ENCODE peak calls at places on chromosomes 16 and 17, in eight cellular contexts. K, W, G, O, V, R, S and H are unnamed samples.

GRCh38 chr16:11034005-11034404 is 89.6 kb downstream of the CLEC16A start:
- DNase-seq in K (peak), W (no peak), G (no peak), O (no peak), V (no peak), R (no peak), S (no peak), H (no peak)

GRCh38 chr17:49766918-49767530 is 3.1 kb upstream of the FAM117A start:
- DNase-seq in K (no peak), W (no peak), G (no peak), O (no peak), V (no peak), R (no peak), S (no peak), H (no peak)

GRCh38 chr17:72432143-72432604 is 311.4 kb downstream of the SOX9 start:
- DNase-seq in K (no peak), W (no peak), G (no peak), O (no peak), V (no peak), R (no peak), S (no peak), H (no peak)

GRCh38 chr16:83354015-83354414 is 453.8 kb upstream of the HSBP1 start:
- DNase-seq in K (no peak), W (no peak), G (no peak), O (no peak), V (no peak), R (no peak), S (no peak), H (no peak)

GRCh38 chr17:31251618-31252328 is 45.3 kb downstream of the OMG start:
- DNase-seq in K (no peak), W (peak), G (no peak), O (no peak), V (no peak), R (no peak), S (no peak), H (no peak)

GRCh38 chr16:22007509-22008214 is at the start of gene MOSMO:
- DNase-seq in K (peak), W (peak), G (peak), O (peak), V (peak), R (peak), S (peak), H (peak)

GRCh38 chr16:86483-86952 is 8.5 kb downstream of the MPG start:
- DNase-seq in K (no peak), W (no peak), G (no peak), O (no peak), V (no peak), R (no peak), S (no peak), H (no peak)

GRCh38 chr16:69917311-69917710 is 33.8 kb upstream of the CLEC18A start:
- DNase-seq in K (no peak), W (no peak), G (no peak), O (no peak), V (no peak), R (no peak), S (no peak), H (no peak)

GRCh38 chr17:77794846-77795245 is 163.7 kb upstream of the TNRC6C start:
- DNase-seq in K (no peak), W (no peak), G (no peak), O (no peak), V (no peak), R (no peak), S (no peak), H (no peak)

GRCh38 chr17:76272541-76273434 is 7.6 kb downstream of the UBALD2 start:
- DNase-seq in K (no peak), W (no peak), G (peak), O (no peak), V (no peak), R (no peak), S (no peak), H (peak)

GRCh38 chr16:9372934-9373890 is 281.8 kb downstream of the HAPSTR1 start:
- DNase-seq in K (no peak), W (no peak), G (no peak), O (no peak), V (no peak), R (no peak), S (no peak), H (no peak)

GRCh38 chr17:44804301-44805061 is 25.6 kb downstream of the GJC1 start:
- DNase-seq in K (peak), W (no peak), G (no peak), O (no peak), V (no peak), R (no peak), S (no peak), H (no peak)

GRCh38 chr17:67491009-67491677 is 114.1 kb downstream of the PITPNC1 start:
- DNase-seq in K (peak), W (no peak), G (peak), O (peak), V (peak), R (peak), S (no peak), H (no peak)

GRCh38 chr17:64449545-64449944 is 630 bp downstream of the MILR1 start:
- DNase-seq in K (no peak), W (no peak), G (no peak), O (no peak), V (no peak), R (no peak), S (no peak), H (no peak)

GRCh38 chr17:1989135-1989534 is 36.0 kb downstream of the RTN4RL1 start:
- DNase-seq in K (peak), W (no peak), G (no peak), O (no peak), V (no peak), R (peak), S (no peak), H (no peak)

GRCh38 chr17:18301081-18301480 is 13.7 kb downstream of the TOP3A start:
- DNase-seq in K (no peak), W (no peak), G (no peak), O (no peak), V (no peak), R (no peak), S (no peak), H (no peak)

GRCh38 chr17:77436058-77436442 is 295.3 kb downstream of the SEC14L1 start:
- DNase-seq in K (no peak), W (no peak), G (no peak), O (no peak), V (no peak), R (no peak), S (peak), H (no peak)

GRCh38 chr17:28074010-28074409 is 31.5 kb downstream of the NLK start:
- DNase-seq in K (no peak), W (no peak), G (no peak), O (no peak), V (no peak), R (no peak), S (no peak), H (no peak)

GRCh38 chr17:21400816-21401593 is 24.8 kb downstream of the KCNJ12 start:
- DNase-seq in K (no peak), W (no peak), G (no peak), O (no peak), V (no peak), R (no peak), S (no peak), H (no peak)

GRCh38 chr17:27475070-27475673 is 18.9 kb downstream of the KSR1 start:
- DNase-seq in K (no peak), W (no peak), G (no peak), O (no peak), V (no peak), R (no peak), S (no peak), H (no peak)

GRCh38 chr16:69833791-69834282 is 71.7 kb downstream of the WWP2 start:
- DNase-seq in K (no peak), W (no peak), G (peak), O (no peak), V (no peak), R (no peak), S (no peak), H (no peak)

DNA sequence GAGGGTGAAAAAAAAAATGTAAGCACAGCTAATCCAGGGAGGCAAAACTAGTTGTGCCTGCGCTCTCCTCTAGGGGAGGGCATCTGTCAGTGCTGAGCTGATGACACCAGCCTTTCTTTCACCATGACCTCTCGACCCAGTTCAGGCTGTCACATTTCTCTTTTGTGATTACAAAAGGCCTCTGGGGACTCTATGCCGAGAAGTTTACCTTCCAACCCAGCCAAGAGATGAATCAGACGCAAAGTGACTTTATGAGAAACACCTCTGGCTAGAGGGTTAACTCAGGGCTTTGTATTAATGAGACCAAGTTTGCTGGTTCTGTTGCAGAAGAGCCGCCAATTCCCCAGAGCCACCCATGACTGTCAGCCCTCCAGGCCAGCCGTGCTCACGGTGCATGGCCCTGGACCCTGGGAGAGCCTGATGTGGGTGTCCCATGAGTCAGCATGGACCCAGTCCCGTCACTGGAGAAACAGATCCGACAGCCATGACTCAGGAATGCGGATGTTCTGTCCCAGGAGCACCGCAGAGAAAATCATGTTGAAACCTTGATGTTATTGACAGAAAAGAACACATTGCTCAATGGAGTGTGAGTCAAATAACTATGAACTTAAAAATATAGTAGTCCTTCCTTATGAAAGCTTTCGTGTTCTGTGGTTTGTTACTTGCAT is 437.2 kb downstream of the HS3ST3B1 start:
- DNase-seq in K (peak), W (no peak), G (peak), O (no peak), V (peak), R (peak), S (no peak), H (peak)
- TF ChIP-seq CTCF in K (no peak), W (no peak), G (no peak), O (peak), V (no peak), R (peak), S (no peak), H (no peak)

GRCh38 chr16:1380195-1380594 is 28.5 kb downstream of the GNPTG start:
- DNase-seq in K (no peak), W (no peak), G (no peak), O (no peak), V (no peak), R (no peak), S (no peak), H (no peak)

GRCh38 chr16:1378087-1378803 is 26.5 kb downstream of the GNPTG start:
- DNase-seq in K (no peak), W (no peak), G (no peak), O (no peak), V (no peak), R (no peak), S (no peak), H (no peak)

GRCh38 chr16:1379054-1379862 is 27.5 kb downstream of the GNPTG start:
- DNase-seq in K (peak), W (peak), G (peak), O (peak), V (peak), R (peak), S (peak), H (peak)

GRCh38 chr16:1378804-1379053 is 27.0 kb downstream of the GNPTG start:
- DNase-seq in K (no peak), W (no peak), G (no peak), O (no peak), V (no peak), R (no peak), S (no peak), H (no peak)

GRCh38 chr16:1379863-1380174 is 28.1 kb downstream of the GNPTG start:
- DNase-seq in K (no peak), W (peak), G (no peak), O (no peak), V (no peak), R (peak), S (no peak), H (no peak)
- TF ChIP-seq CTCF in K (no peak), W (no peak), G (no peak), O (peak), V (no peak), R (no peak), S (no peak), H (no peak)

DNA sequence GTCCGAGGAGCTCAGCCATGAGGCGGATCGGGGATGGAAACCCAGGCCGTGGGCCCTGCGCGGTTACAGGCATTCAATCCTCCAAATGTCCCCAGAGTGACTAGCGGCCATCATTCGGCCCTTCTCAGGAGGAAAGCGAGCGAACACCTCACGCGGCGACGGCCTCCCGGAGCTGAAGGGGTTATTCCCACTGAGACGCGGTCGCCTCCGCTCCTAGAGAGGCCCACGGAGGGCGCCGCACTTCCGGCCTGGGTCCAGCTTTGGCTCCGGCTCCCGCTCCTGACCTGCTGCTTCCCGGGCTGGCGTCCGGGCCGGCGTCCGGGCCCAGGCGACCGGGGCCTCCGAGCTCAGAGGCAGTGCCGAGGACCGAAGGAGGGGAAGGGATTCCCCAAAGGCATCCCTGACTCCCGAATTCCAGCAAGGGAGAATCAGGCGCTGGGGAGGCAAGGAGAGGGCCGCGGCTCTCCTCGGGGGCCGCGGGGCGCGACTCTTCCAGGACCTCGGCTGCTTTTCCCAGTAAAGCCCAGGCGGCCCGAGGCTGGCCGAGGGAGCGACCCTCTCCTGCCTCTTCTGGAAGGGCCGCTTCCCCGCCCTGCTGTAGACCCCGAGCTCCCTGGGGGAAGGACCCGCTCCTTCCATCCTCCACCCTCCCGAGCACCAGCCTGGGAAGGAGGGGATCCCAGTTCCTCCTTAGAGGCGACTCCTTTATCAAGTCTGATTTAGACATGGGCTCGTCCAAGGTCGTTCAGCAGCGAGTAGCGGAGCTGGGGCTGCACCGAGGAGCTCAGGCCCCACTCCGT is 18.6 kb upstream of the ZNF629 start:
- DNase-seq in K (peak), W (peak), G (peak), O (peak), V (peak), R (peak), S (peak), H (peak)
- TF ChIP-seq CTCF in K (no peak), W (no peak), G (no peak), O (no peak), V (no peak), R (no peak), S (no peak), H (no peak)

DNA sequence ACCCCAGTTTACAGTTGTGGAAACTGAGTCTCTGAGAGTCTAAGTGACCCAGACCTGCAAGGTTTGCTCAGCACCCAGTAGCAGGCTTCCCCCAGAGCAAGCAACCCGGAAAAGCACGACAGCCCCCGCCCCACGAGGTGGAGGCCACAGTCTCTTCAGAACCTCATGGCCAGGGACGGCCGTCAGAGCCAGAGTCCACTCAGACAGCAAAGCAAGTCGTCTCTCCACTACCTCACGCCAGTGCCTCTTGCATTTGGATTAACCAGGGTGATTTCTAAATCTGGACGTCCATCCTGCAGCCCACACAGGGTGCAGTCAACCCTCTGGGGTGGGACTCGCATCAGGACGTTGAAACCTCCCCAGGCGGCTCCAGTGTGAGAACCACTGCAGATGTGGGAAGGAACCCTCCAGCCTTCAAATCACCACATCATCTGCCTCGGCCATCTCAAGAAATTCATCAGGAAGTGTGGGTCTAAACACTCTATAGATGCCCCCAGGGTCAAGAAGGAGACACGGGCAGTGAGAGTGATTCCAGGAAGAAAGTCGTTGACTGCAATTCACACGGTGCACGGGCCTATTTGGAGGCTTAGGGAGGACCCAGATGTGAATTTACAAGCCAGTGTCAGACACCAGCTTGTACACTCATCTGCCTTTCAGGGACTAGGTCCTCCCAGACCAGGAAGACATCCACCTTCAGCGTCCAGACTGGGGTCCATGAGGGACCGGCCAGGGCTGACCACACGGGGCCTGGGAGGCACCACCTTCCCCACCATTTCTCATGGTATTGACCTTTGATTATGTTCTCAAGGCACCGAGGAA is 20.2 kb upstream of the RBFOX3 start:
- DNase-seq in K (no peak), W (no peak), G (no peak), O (peak), V (no peak), R (no peak), S (peak), H (no peak)
- TF ChIP-seq CTCF in K (no peak), W (no peak), G (no peak), O (no peak), V (no peak), R (no peak), S (no peak), H (no peak)

GRCh38 chr16:57627184-57627871 is 1.1 kb upstream of the ADGRG1 start:
- DNase-seq in K (no peak), W (no peak), G (no peak), O (no peak), V (no peak), R (peak), S (no peak), H (no peak)
- TF ChIP-seq CTCF in K (no peak), W (no peak), G (no peak), O (peak), V (no peak), R (no peak), S (no peak), H (no peak)

GRCh38 chr17:29622337-29623282 is at the start of gene CORO6:
- DNase-seq in K (no peak), W (peak), G (peak), O (peak), V (no peak), R (peak), S (peak), H (peak)

GRCh38 chr17:29623283-29623647 is 553 bp upstream of the CORO6 start:
- DNase-seq in K (no peak), W (no peak), G (no peak), O (no peak), V (no peak), R (no peak), S (no peak), H (no peak)

GRCh38 chr17:29624586-29624985 is 1.9 kb upstream of the CORO6 start:
- DNase-seq in K (no peak), W (no peak), G (no peak), O (no peak), V (no peak), R (no peak), S (no peak), H (no peak)

GRCh38 chr17:29627951-29628350 is 5.2 kb upstream of the CORO6 start:
- DNase-seq in K (no peak), W (no peak), G (no peak), O (no peak), V (no peak), R (no peak), S (no peak), H (no peak)

DNA sequence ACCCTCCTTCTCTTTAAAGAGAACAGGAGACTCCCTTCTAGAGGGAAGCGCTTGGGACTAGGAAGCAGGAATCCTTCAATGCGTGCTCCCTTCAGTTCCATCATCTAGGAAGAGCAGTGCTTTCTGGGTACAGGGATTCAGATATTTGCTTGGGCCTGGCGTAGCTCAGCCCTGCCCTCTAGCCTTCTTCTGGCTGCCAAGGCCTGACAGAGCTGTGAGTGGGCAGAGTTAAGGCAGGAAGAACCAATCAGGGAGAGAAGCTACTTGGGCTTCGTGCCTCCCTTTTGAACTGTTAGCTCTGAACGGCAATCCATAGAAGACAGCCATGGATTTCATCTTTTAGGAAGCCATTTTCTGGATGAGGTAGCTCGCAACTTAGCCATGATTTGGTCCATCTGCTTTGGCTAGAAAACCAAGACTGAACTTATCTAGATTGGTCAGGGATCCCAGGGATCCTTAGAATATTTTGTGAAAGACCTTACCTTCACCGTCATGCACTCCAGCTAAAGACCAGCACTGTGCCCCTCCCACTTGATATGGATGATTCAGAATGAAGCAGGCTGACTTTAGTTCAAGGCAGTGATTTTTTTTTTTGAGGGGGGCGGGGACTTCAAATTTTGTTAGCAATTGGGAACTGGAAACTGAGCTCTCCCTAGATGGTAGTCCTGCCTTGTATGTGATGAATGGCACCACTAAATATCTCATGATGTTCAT is 2.5 kb upstream of the CORO6 start:
- DNase-seq in K (no peak), W (no peak), G (no peak), O (no peak), V (no peak), R (no peak), S (no peak), H (no peak)
- TF ChIP-seq CTCF in K (no peak), W (no peak), G (no peak), O (no peak), V (no peak), R (no peak), S (no peak), H (no peak)

GRCh38 chr16:78100162-78100467 is 661 bp downstream of the WWOX start:
- DNase-seq in K (no peak), W (no peak), G (no peak), O (no peak), V (no peak), R (no peak), S (no peak), H (no peak)

GRCh38 chr16:78098087-78098486 is 1.4 kb upstream of the WWOX start:
- DNase-seq in K (no peak), W (peak), G (no peak), O (no peak), V (no peak), R (no peak), S (no peak), H (no peak)

GRCh38 chr16:78098544-78099371 is 696 bp upstream of the WWOX start:
- DNase-seq in K (no peak), W (no peak), G (peak), O (no peak), V (no peak), R (no peak), S (no peak), H (no peak)

GRCh38 chr16:78097522-78097921 is 1.9 kb upstream of the WWOX start:
- DNase-seq in K (no peak), W (no peak), G (no peak), O (no peak), V (no peak), R (no peak), S (no peak), H (no peak)

GRCh38 chr16:78099372-78100161 is at the start of gene WWOX:
- DNase-seq in K (peak), W (peak), G (peak), O (peak), V (peak), R (peak), S (peak), H (peak)
- TF ChIP-seq CTCF in K (peak), W (peak), G (peak), O (peak), V (peak), R (peak), S (peak), H (peak)

GRCh38 chr17:3958200-3958599 is 6.0 kb downstream of the ATP2A3 start:
- DNase-seq in K (no peak), W (no peak), G (no peak), O (no peak), V (no peak), R (no peak), S (no peak), H (no peak)
- TF ChIP-seq CTCF in K (no peak), W (no peak), G (no peak), O (no peak), V (no peak), R (no peak), S (no peak), H (no peak)